ENCODE peak calls at places on chromosome 5, in five cellular contexts. K is thyroid gland, L is gastrocnemius medialis, N is astrocyte of the spinal cord, I is AG09309. J is an unnamed sample.
A peak's percentile ranks its signal among the peaks of the same experiment; 100 is the strongest.

GRCh38 chr5:2698581-2698980 is 52.9 kb downstream of the IRX2 start:
- DNase-seq in L (no peak), K (no peak), I (no peak), N (no peak), J (no peak)

GRCh38 chr5:17964067-17964466 is 329.8 kb downstream of the TAF11L14 start:
- DNase-seq in I (no peak), L (no peak), N (no peak), K (no peak), J (no peak)

GRCh38 chr5:150513375-150514309 is 5.7 kb downstream of the NDST1 start:
- DNase-seq in I (no peak), K (no peak), L (no peak), N (peak; percentile 23), J (no peak)

GRCh38 chr5:115949096-115949495 is 13.2 kb upstream of the LVRN start:
- DNase-seq in K (no peak), N (no peak), I (no peak), L (no peak), J (no peak)

GRCh38 chr5:139997276-139997675 is 45.8 kb downstream of the NRG2 start:
- DNase-seq in N (no peak), L (no peak), K (no peak), I (no peak), J (no peak)

GRCh38 chr5:23033864-23034263 is 180.7 kb upstream of the CDH12 start:
- DNase-seq in I (no peak), L (no peak), K (no peak), N (no peak), J (no peak)

GRCh38 chr5:43078956-43079355 is 38.8 kb upstream of the ANXA2R start:
- DNase-seq in N (peak; percentile 55), L (no peak), K (no peak), I (no peak), J (peak; percentile 88)

GRCh38 chr5:135578685-135579341 is at the start of gene CXCL14:
- DNase-seq in L (peak; percentile 52), I (peak; percentile 25), N (peak; percentile 68), K (peak; percentile 4), J (peak; percentile 28)

GRCh38 chr5:32233696-32234447 is 59.8 kb upstream of the GOLPH3 start:
- DNase-seq in L (no peak), I (no peak), N (peak; percentile 88), K (peak; percentile 44), J (peak; percentile 44)

GRCh38 chr5:80125022-80125961 is 90.1 kb downstream of the THBS4 start:
- DNase-seq in N (no peak), K (no peak), L (no peak), I (no peak), J (no peak)

GRCh38 chr5:154740483-154740882 is 14.7 kb upstream of the LARP1 start:
- DNase-seq in I (no peak), L (peak; percentile 60), K (peak; percentile 84), N (peak; percentile 43), J (peak; percentile 80)

GRCh38 chr5:94355817-94356216 is 262.6 kb downstream of the KIAA0825 start:
- DNase-seq in K (no peak), I (no peak), L (no peak), N (no peak), J (no peak)

GRCh38 chr5:75951716-75952115 is 131.5 kb upstream of the SV2C start:
- DNase-seq in I (no peak), L (no peak), K (no peak), N (no peak), J (no peak)

GRCh38 chr5:1315018-1315708 is 20.3 kb upstream of the TERT start:
- DNase-seq in N (no peak), I (no peak), L (no peak), K (no peak), J (no peak)

GRCh38 chr5:149550267-149550582 is 1.0 kb downstream of the CSNK1A1 start:
- DNase-seq in L (no peak), K (peak; percentile 14), N (peak; percentile 76), I (peak; percentile 50), J (peak; percentile 81)

GRCh38 chr5:108905818-108906217 is 158.1 kb downstream of the FER start:
- DNase-seq in L (no peak), N (no peak), I (no peak), K (no peak), J (peak; percentile 17)

GRCh38 chr5:94782376-94782775 is 163.9 kb downstream of the SLF1 start:
- DNase-seq in N (no peak), K (no peak), L (no peak), I (no peak), J (no peak)

GRCh38 chr5:55062039-55062779 is 38.2 kb downstream of the GZMK start:
- DNase-seq in L (no peak), I (no peak), K (peak; percentile 2), N (no peak), J (no peak)

GRCh38 chr5:54215233-54215736 is 95.1 kb downstream of the ARL15 start:
- DNase-seq in I (no peak), L (no peak), K (no peak), N (no peak), J (no peak)

GRCh38 chr5:16841416-16841815 is 94.7 kb downstream of the MYO10 start:
- DNase-seq in N (no peak), L (no peak), I (no peak), K (no peak), J (no peak)

GRCh38 chr5:67400752-67401151 is 204.2 kb upstream of the CD180 start:
- DNase-seq in L (no peak), N (peak; percentile 20), I (no peak), K (no peak), J (peak; percentile 9)

GRCh38 chr5:154005648-154006047 is 33.1 kb downstream of the FAM114A2 start:
- DNase-seq in L (no peak), N (no peak), K (no peak), I (no peak), J (no peak)

GRCh38 chr5:92581249-92581648 is 999.8 kb downstream of the NR2F1-AS1 start:
- DNase-seq in N (peak; percentile 66), K (no peak), I (no peak), L (no peak), J (peak; percentile 5)

GRCh38 chr5:34008721-34009120 is 871 bp upstream of the AMACR start:
- DNase-seq in K (no peak), L (no peak), I (no peak), N (no peak), J (peak; percentile 22)

GRCh38 chr5:104598285-104598684 is 1035.7 kb upstream of the NUDT12 start:
- DNase-seq in I (no peak), L (no peak), K (no peak), N (no peak), J (no peak)

GRCh38 chr5:140969880-140970279 is 3.6 kb downstream of the PCDHAC2 start:
- DNase-seq in N (no peak), I (no peak), K (no peak), L (no peak), J (no peak)

GRCh38 chr5:92801921-92802320 is 779.1 kb downstream of the NR2F1-AS1 start:
- DNase-seq in I (no peak), N (peak; percentile 33), K (no peak), L (no peak), J (peak; percentile 7)

GRCh38 chr5:142420521-142420920 is 95.7 kb upstream of the SPRY4 start:
- DNase-seq in L (no peak), K (no peak), N (no peak), I (no peak), J (no peak)

GRCh38 chr5:153714732-153715287 is 224.3 kb downstream of the GRIA1 start:
- DNase-seq in K (no peak), N (peak; percentile 9), I (peak; percentile 4), L (no peak), J (no peak)

GRCh38 chr5:38433160-38433861 is 123.1 kb downstream of the LIFR start:
- DNase-seq in N (peak; percentile 95), K (peak; percentile 7), L (no peak), I (peak; percentile 82), J (peak; percentile 80)

GRCh38 chr5:35741126-35741711 is 115.5 kb upstream of the IL7R start:
- DNase-seq in I (peak; percentile 89), L (no peak), K (no peak), N (no peak), J (no peak)

GRCh38 chr5:14745753-14746152 is 81.2 kb downstream of the OTULIN start:
- DNase-seq in K (no peak), I (no peak), N (no peak), L (no peak), J (no peak)

GRCh38 chr5:65290677-65291076 is 191.0 kb downstream of the ADAMTS6 start:
- DNase-seq in I (peak; percentile 27), N (no peak), K (no peak), L (no peak), J (peak; percentile 50)

GRCh38 chr5:143314664-143315063 is 88.8 kb downstream of the NR3C1 start:
- DNase-seq in N (peak; percentile 84), I (peak; percentile 46), L (no peak), K (no peak), J (peak; percentile 84)

DNA sequence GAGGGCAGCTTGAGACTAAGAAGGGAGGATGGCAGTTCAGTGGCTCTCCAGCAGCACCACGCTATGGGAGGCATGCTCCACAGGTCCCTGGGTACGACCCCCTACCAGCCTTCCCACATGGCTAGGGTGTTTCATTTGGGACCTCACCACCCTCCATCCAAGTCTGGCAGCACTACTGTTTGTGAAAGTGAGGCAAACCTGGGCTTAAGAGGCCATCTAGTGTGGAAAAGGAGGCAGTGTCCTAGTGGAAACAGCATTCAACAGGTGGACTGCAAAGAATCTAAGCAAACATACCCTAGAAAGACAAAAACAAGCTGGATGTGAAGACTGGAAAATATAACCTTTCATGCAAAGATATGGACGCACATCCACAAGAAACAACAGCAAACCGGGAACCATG is 4.8 kb upstream of the C5orf47 start:
- DNase-seq in N (peak; percentile 7), I (no peak), K (no peak), L (no peak), J (peak; percentile 19)
- TF ChIP-seq CTCF in N (peak; percentile 40), I (peak; percentile 58), K (peak; percentile 63), L (peak; percentile 48), J (peak; percentile 35)

GRCh38 chr5:62460578-62460983 is 48.0 kb downstream of the IPO11 start:
- DNase-seq in N (peak; percentile 66), I (no peak), L (no peak), K (no peak), J (peak; percentile 76)
- TF ChIP-seq CTCF in N (peak; percentile 84), I (peak; percentile 74), L (peak; percentile 70), K (peak; percentile 77), J (peak; percentile 87)

GRCh38 chr5:59450245-59450644 is 443.3 kb downstream of the PDE4D start:
- DNase-seq in I (no peak), N (no peak), K (no peak), L (no peak), J (no peak)
- TF ChIP-seq CTCF in I (peak; percentile 12), N (peak; percentile 16), K (no peak), L (peak; percentile 52), J (peak; percentile 28)

GRCh38 chr5:83393467-83393866 is 78.1 kb upstream of the VCAN start:
- DNase-seq in K (no peak), N (no peak), I (no peak), L (no peak), J (no peak)
- TF ChIP-seq CTCF in K (no peak), N (no peak), I (no peak), L (no peak), J (no peak)

DNA sequence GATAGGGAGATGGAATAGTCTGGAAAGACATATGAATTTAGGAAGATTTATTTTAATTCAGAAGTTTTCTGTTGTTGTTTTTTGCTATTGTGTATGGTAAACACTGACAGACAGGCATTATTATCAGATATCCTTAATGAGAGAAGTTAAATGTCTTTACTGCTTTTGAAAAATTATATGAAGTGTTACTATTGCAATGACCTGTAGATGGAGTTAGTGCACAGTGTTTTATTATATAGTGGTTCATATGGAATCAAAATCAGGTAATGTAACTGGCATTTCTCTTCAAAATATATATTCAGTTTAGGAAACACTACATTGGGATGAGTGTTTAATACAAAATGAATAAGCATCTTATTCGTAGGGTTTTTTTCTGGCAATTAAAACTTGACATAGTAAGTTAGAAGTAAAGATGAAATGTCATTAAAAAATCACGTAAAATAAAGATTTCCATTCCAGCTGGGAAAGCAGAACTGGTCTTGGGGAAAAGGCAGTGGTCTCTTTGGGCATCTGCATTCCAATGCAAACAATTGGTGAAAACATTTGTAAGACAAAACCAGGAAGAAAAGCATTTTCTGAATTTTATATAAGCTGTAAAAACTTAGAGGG is 3.9 kb downstream of the GABRA1 start:
- DNase-seq in K (no peak), L (no peak), N (peak; percentile 2), I (no peak), J (peak; percentile 1)
- TF ChIP-seq CTCF in K (no peak), L (no peak), N (peak; percentile 19), I (no peak), J (no peak)